ENCODE peak calls at places on chromosomes 3 and 15, in five cellular contexts. H is left lung, Q is fibroblast of lung, A is left ventricle myocardium inferior, B is trophoblast cell. M is an unnamed sample.

GRCh38 chr3:159045279-159045678 is 243.4 kb downstream of the MFSD1 start:
- DNase-seq in Q (no peak), B (no peak), H (no peak), A (no peak), M (no peak)

GRCh38 chr15:44286814-44287555 is 1.5 kb upstream of the GOLM2 start:
- DNase-seq in A (no peak), B (no peak), H (no peak), Q (no peak), M (no peak)

GRCh38 chr3:177427096-177427495 is 229.8 kb upstream of the TBL1XR1 start:
- DNase-seq in Q (no peak), H (no peak), B (no peak), A (no peak), M (no peak)

GRCh38 chr3:143408771-143409170 is 289.2 kb downstream of the CHST2 start:
- DNase-seq in B (no peak), A (no peak), H (no peak), Q (no peak), M (no peak)

GRCh38 chr15:90845201-90845949 is 23.0 kb upstream of the FURIN start:
- DNase-seq in A (no peak), B (peak; percentile 54), Q (peak; percentile 87), H (peak; percentile 49), M (no peak)

GRCh38 chr3:86771741-86772512 is 219.0 kb downstream of the VGLL3 start:
- DNase-seq in Q (no peak), H (no peak), B (no peak), A (no peak), M (no peak)

GRCh38 chr3:148211725-148212124 is 486.0 kb upstream of the AGTR1 start:
- DNase-seq in H (no peak), A (no peak), B (no peak), Q (peak; percentile 53), M (no peak)

GRCh38 chr15:55627730-55628368 is 39.7 kb upstream of the PYGO1 start:
- DNase-seq in A (no peak), H (peak; percentile 75), B (peak; percentile 83), Q (peak; percentile 93), M (no peak)

GRCh38 chr15:73331501-73331900 is 37.3 kb downstream of the HCN4 start:
- DNase-seq in Q (no peak), H (no peak), A (no peak), B (no peak), M (no peak)

GRCh38 chr3:27323087-27323570 is 46.1 kb downstream of the NEK10 start:
- DNase-seq in A (no peak), Q (no peak), B (no peak), H (no peak), M (no peak)

GRCh38 chr3:141846050-141846433 is 30.4 kb upstream of the ATP1B3 start:
- DNase-seq in B (no peak), H (no peak), A (no peak), Q (no peak), M (no peak)

GRCh38 chr15:63792584-63792983 is 41.2 kb downstream of the HERC1 start:
- DNase-seq in Q (no peak), B (no peak), H (no peak), A (no peak), M (no peak)

GRCh38 chr3:120326784-120327183 is 22.4 kb downstream of the LRRC58 start:
- DNase-seq in A (no peak), Q (no peak), H (no peak), B (no peak), M (no peak)

GRCh38 chr3:52253314-52254260 is 8.0 kb downstream of the PPM1M start:
- DNase-seq in B (no peak), Q (peak; percentile 26), H (peak; percentile 71), A (no peak), M (no peak)

GRCh38 chr15:68986292-68986691 is 28.2 kb upstream of the NOX5 start:
- DNase-seq in A (no peak), Q (no peak), H (no peak), B (no peak), M (no peak)

GRCh38 chr3:149547413-149547812 is 72.9 kb downstream of the TM4SF4 start:
- DNase-seq in Q (peak; percentile 88), H (peak; percentile 61), A (peak; percentile 67), B (no peak), M (no peak)

GRCh38 chr15:32886441-32886840 is 168.6 kb downstream of the GREM1 start:
- DNase-seq in B (no peak), H (no peak), A (no peak), Q (no peak), M (no peak)
- H3K4me3 ChIP-seq in B (no peak overlapping the region), H (no peak overlapping the region), A (no peak overlapping the region), Q (no peak overlapping the region), M (no peak overlapping the region)

GRCh38 chr3:30493912-30494311 is 112.5 kb upstream of the TGFBR2 start:
- DNase-seq in B (no peak), H (no peak), A (no peak), Q (peak; percentile 76), M (no peak)
- H3K27ac ChIP-seq in B (peak overlapping the region; percentile 71), H (no peak overlapping the region), A (peak overlapping the region; percentile 80), Q (peak overlapping the region; percentile 61), M (no peak overlapping the region)

GRCh38 chr3:162641869-162642350 is 1145.3 kb downstream of the OTOL1 start:
- DNase-seq in B (no peak), H (no peak), A (no peak), Q (no peak), M (no peak)

GRCh38 chr3:162643245-162643644 is 1146.6 kb downstream of the OTOL1 start:
- DNase-seq in A (no peak), B (no peak), H (no peak), Q (no peak), M (no peak)

DNA sequence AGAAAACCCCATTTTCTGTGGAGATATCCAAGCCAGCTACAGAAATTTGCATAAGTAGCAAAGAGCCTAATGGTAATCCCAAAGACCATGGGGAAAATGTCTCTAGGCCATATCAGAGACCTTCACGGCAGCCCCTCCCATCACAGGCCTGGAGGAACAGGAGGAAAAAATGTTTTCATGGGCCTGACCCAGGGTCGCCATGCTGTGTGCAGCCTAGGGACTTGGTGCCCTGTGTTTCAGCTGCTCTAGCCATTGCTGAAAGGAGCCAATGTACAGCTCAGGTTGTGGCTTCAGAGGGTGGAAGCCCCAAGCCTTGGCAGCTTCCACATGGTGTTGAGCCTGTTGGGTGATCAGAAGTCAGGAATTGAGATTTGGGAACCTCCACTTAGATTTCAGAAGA is 1150.7 kb downstream of the OTOL1 start:
- DNase-seq in B (no peak), Q (no peak), A (no peak), H (no peak), M (no peak)
- H3K4me3 ChIP-seq in B (no peak overlapping the region), Q (no peak overlapping the region), A (no peak overlapping the region), H (no peak overlapping the region), M (no peak overlapping the region)

GRCh38 chr15:31333119-31333518 is 6.5 kb downstream of the KLF13 start:
- DNase-seq in A (no peak), B (no peak), H (peak; percentile 68), Q (no peak), M (no peak)
- H3K27ac ChIP-seq in A (peak overlapping the region; percentile 100), B (no peak overlapping the region), H (peak overlapping the region; percentile 68), Q (no peak overlapping the region), M (peak overlapping the region; percentile 47)

GRCh38 chr3:151552589-151552988 is 91.7 kb upstream of the IGSF10 start:
- DNase-seq in Q (peak; percentile 73), H (no peak), B (peak; percentile 9), A (no peak), M (peak; percentile 94)

GRCh38 chr3:151548206-151548605 is 87.3 kb upstream of the IGSF10 start:
- DNase-seq in B (no peak), Q (no peak), A (no peak), H (no peak), M (no peak)

GRCh38 chr3:151550025-151550618 is 89.3 kb upstream of the IGSF10 start:
- DNase-seq in A (no peak), H (no peak), B (no peak), Q (no peak), M (no peak)

GRCh38 chr3:151553873-151554272 is 93.0 kb upstream of the IGSF10 start:
- DNase-seq in H (peak; percentile 57), B (peak; percentile 89), A (no peak), Q (no peak), M (no peak)

GRCh38 chr3:151550642-151551041 is 89.8 kb upstream of the IGSF10 start:
- DNase-seq in Q (no peak), H (no peak), B (no peak), A (no peak), M (no peak)
- H3K4me3 ChIP-seq in Q (no peak overlapping the region), H (no peak overlapping the region), B (no peak overlapping the region), A (no peak overlapping the region), M (peak overlapping the region; percentile 19)

M was measured in SK-N-MC.